ENCODE peak calls at places on chromosomes 13 and 19, in nine cellular contexts. H, N, K, G, O, Z, P, J and T are unnamed samples.

GRCh38 chr19:49327878-49328544 is 3.0 kb upstream of the SLC6A16 start:
- DNase-seq in H (no peak), N (peak), K (peak), G (no peak), O (no peak), Z (peak), P (peak), J (no peak), T (no peak)

GRCh38 chr19:13938361-13939027 is at the start of gene PODNL1:
- DNase-seq in H (no peak), N (peak), K (peak), G (peak), O (peak), Z (no peak), P (no peak), J (no peak), T (peak)

GRCh38 chr19:14835011-14835410 is at the start of the genes OR7A5 and OR7C1:
- DNase-seq in H (no peak), N (peak), K (no peak), G (no peak), O (peak), Z (no peak), P (no peak), J (no peak), T (no peak)

GRCh38 chr19:39238209-39238608 is 6.6 kb downstream of the IFNL3 start:
- DNase-seq in H (no peak), N (no peak), K (no peak), G (no peak), O (no peak), Z (no peak), P (no peak), J (no peak), T (no peak)

GRCh38 chr13:75760182-75760981 is 124.3 kb downstream of the LMO7 start:
- DNase-seq in H (no peak), N (peak), K (peak), G (no peak), O (no peak), Z (peak), P (peak), J (no peak), T (no peak)

GRCh38 chr19:51103811-51104470 is 4.3 kb downstream of the CTU1 start:
- DNase-seq in H (no peak), N (no peak), K (no peak), G (no peak), O (no peak), Z (no peak), P (no peak), J (no peak), T (no peak)

GRCh38 chr19:31338069-31338767 is 11.0 kb downstream of the TSHZ3 start:
- DNase-seq in H (no peak), N (peak), K (peak), G (peak), O (peak), Z (no peak), P (peak), J (peak), T (no peak)

GRCh38 chr13:86974995-86975328 is 696.2 kb upstream of the SLITRK5 start:
- DNase-seq in H (no peak), N (no peak), K (no peak), G (no peak), O (no peak), Z (no peak), P (no peak), J (no peak), T (no peak)

GRCh38 chr13:60273971-60274370 is 110.2 kb upstream of the DIAPH3 start:
- DNase-seq in H (no peak), N (no peak), K (no peak), G (no peak), O (no peak), Z (no peak), P (peak), J (no peak), T (no peak)

GRCh38 chr13:39073983-39074382 is 35.7 kb downstream of the NHLRC3 start:
- DNase-seq in H (no peak), N (no peak), K (no peak), G (no peak), O (no peak), Z (no peak), P (no peak), J (no peak), T (no peak)

GRCh38 chr13:30143671-30144400 is 163.5 kb downstream of the KATNAL1 start:
- DNase-seq in H (no peak), N (peak), K (peak), G (no peak), O (peak), Z (no peak), P (no peak), J (no peak), T (no peak)

GRCh38 chr19:15234525-15235130 is 2.4 kb upstream of the EPHX3 start:
- DNase-seq in H (no peak), N (no peak), K (no peak), G (no peak), O (no peak), Z (no peak), P (no peak), J (no peak), T (no peak)

GRCh38 chr19:54035215-54036178 is 28.2 kb downstream of the VSTM1 start:
- DNase-seq in H (no peak), N (peak), K (peak), G (no peak), O (peak), Z (no peak), P (no peak), J (no peak), T (peak)

GRCh38 chr19:41409288-41409687 is 11.7 kb downstream of the BCKDHA start:
- DNase-seq in H (no peak), N (peak), K (peak), G (no peak), O (peak), Z (peak), P (peak), J (no peak), T (no peak)

GRCh38 chr19:1291761-1292418 is 6.2 kb downstream of the EFNA2 start:
- DNase-seq in H (no peak), N (no peak), K (no peak), G (no peak), O (no peak), Z (peak), P (peak), J (no peak), T (no peak)

GRCh38 chr13:45340422-45341033 is 455 bp downstream of the TPT1 start:
- DNase-seq in H (peak), N (peak), K (peak), G (peak), O (peak), Z (peak), P (peak), J (peak), T (peak)

GRCh38 chr13:99265823-99266426 is 7.7 kb upstream of the GPR18 start:
- DNase-seq in H (no peak), N (peak), K (peak), G (no peak), O (peak), Z (no peak), P (peak), J (no peak), T (no peak)

GRCh38 chr19:33683881-33684549 is 62.3 kb downstream of the CHST8 start:
- DNase-seq in H (no peak), N (peak), K (peak), G (no peak), O (peak), Z (no peak), P (peak), J (peak), T (no peak)

GRCh38 chr19:51691122-51692064 is 1.7 kb upstream of the SPACA6 start:
- DNase-seq in H (no peak), N (peak), K (peak), G (no peak), O (peak), Z (no peak), P (no peak), J (no peak), T (no peak)

GRCh38 chr13:32528358-32528757 is 10.2 kb downstream of the N4BP2L2 start:
- DNase-seq in H (no peak), N (peak), K (peak), G (no peak), O (no peak), Z (no peak), P (no peak), J (no peak), T (no peak)

GRCh38 chr13:49908637-49909036 is 27.5 kb downstream of the SPRYD7 start:
- DNase-seq in H (no peak), N (no peak), K (no peak), G (no peak), O (no peak), Z (no peak), P (peak), J (no peak), T (no peak)
- TF ChIP-seq CTCF in H (no peak), N (no peak), K (no peak), G (no peak), O (no peak), Z (no peak), P (no peak), J (no peak), T (no peak)

GRCh38 chr13:47215741-47216140 is 318.9 kb upstream of the HTR2A start:
- DNase-seq in H (no peak), N (peak), K (peak), G (no peak), O (peak), Z (no peak), P (no peak), J (no peak), T (peak)

GRCh38 chr13:47218611-47219010 is 321.8 kb upstream of the HTR2A start:
- DNase-seq in H (no peak), N (peak), K (no peak), G (no peak), O (no peak), Z (no peak), P (no peak), J (no peak), T (no peak)

GRCh38 chr13:47216176-47216822 is 319.4 kb upstream of the HTR2A start:
- DNase-seq in H (no peak), N (peak), K (peak), G (no peak), O (no peak), Z (no peak), P (no peak), J (no peak), T (no peak)

GRCh38 chr13:47226516-47226915 is 329.7 kb upstream of the HTR2A start:
- DNase-seq in H (no peak), N (peak), K (no peak), G (no peak), O (no peak), Z (no peak), P (no peak), J (no peak), T (no peak)

GRCh38 chr13:47220453-47221150 is 323.7 kb upstream of the HTR2A start:
- DNase-seq in H (no peak), N (no peak), K (peak), G (no peak), O (peak), Z (no peak), P (no peak), J (no peak), T (no peak)
- TF ChIP-seq CTCF in H (no peak), N (no peak), K (no peak), G (no peak), O (no peak), Z (no peak), P (no peak), J (no peak), T (no peak)

GRCh38 chr13:48643159-48643558 is 10.6 kb upstream of the CYSLTR2 start:
- DNase-seq in H (no peak), N (no peak), K (no peak), G (no peak), O (no peak), Z (no peak), P (no peak), J (no peak), T (no peak)
- TF ChIP-seq CTCF in H (no peak), N (no peak), K (no peak), G (no peak), O (no peak), Z (no peak), P (no peak), J (no peak), T (no peak)

GRCh38 chr19:43422689-43423066 is 8.0 kb downstream of the TEX101 start:
- DNase-seq in H (no peak), N (no peak), K (no peak), G (no peak), O (no peak), Z (no peak), P (no peak), J (no peak), T (no peak)

GRCh38 chr19:43422000-43422688 is 7.5 kb downstream of the TEX101 start:
- DNase-seq in H (no peak), N (no peak), K (no peak), G (no peak), O (no peak), Z (no peak), P (no peak), J (no peak), T (no peak)

GRCh38 chr19:43423779-43424178 is 9.1 kb downstream of the TEX101 start:
- DNase-seq in H (no peak), N (no peak), K (no peak), G (no peak), O (no peak), Z (no peak), P (no peak), J (no peak), T (no peak)

GRCh38 chr19:43429395-43429794 is 14.7 kb downstream of the TEX101 start:
- DNase-seq in H (no peak), N (no peak), K (no peak), G (no peak), O (no peak), Z (no peak), P (no peak), J (no peak), T (no peak)

DNA sequence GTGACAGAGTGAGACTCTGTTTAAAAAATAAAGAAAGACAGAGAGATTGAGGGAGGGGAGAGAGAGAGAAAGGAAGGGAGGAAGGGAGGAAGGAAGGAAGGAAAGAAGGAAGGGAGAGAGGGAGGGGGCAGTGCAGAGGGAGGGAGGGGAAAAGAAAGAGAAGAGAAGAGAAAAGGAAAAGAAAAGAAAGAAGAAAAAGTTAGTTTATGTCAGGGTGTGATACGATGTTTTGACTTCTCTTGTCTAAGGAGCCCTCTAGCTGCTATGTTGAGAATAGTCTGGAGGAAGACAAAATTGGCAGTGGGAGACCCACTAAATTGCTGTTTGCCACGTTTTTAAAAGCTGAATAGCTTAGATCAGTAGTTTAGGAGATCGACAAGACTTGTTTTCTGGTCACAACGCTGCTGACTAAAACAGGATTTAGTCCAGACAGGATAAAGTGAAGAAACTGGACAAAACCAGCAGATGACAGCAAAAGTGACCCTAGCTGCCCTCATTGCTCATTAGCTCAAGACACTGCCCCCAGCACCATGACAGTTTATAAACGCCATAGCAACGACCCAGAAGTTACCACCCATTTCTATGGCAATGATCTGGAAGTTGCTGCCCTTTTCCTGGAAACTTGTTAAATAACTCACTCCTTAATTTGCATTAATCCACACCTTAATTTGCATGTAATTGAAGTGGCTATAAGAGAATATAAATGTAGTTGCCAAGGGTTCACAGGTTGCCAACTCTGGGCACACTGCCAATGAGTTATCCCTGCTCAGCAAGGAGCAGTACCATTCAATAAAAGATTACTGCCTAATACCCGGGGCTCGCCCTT is 11.1 kb downstream of the TEX101 start:
- DNase-seq in H (no peak), N (peak), K (peak), G (no peak), O (no peak), Z (peak), P (peak), J (no peak), T (no peak)
- TF ChIP-seq CTCF in H (no peak), N (peak), K (peak), G (no peak), O (peak), Z (peak), P (peak), J (no peak), T (peak)

GRCh38 chr19:17777840-17778620 is 16.9 kb upstream of the B3GNT3 start:
- DNase-seq in H (no peak), N (peak), K (peak), G (peak), O (peak), Z (peak), P (peak), J (peak), T (no peak)

GRCh38 chr19:17779281-17779930 is 15.5 kb upstream of the B3GNT3 start:
- DNase-seq in H (no peak), N (peak), K (peak), G (peak), O (no peak), Z (peak), P (no peak), J (peak), T (no peak)

GRCh38 chr19:17780781-17781180 is 14.2 kb upstream of the B3GNT3 start:
- DNase-seq in H (no peak), N (no peak), K (no peak), G (no peak), O (no peak), Z (no peak), P (no peak), J (no peak), T (no peak)

GRCh38 chr19:17775991-17776803 is 18.7 kb upstream of the B3GNT3 start:
- DNase-seq in H (no peak), N (peak), K (peak), G (no peak), O (no peak), Z (no peak), P (no peak), J (no peak), T (no peak)

DNA sequence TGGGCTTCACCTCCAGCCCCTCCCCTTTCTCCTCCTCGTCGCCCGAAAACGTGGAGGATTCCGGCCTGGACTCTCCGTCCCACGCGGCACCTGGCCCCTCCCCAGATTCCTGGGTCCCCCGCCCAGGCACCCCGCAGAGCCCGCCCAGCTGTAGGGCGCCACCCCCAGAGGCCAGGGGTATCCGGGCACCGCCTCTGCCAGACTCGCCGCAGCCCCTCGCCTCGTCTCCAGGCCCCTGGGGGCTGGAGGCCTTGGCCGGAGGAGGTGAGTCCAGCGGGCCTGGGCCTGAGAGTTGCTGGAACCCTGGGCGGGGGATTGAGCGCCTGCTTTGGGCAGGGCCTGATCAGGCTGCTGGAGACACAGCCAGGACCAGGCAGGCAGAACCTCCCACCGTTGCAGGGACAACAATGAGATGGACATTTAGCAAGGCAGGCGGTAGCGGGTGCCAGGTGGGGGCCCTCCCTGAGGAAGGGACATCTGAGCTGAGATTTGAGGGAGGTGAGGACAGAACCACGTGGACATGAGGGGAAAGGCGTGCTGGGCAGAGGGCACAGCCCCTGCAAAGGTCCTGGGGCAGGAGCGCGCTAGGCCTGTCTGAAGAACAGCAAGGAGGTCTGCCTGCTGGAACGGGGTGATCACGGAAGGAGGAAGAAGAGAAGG is 16.2 kb upstream of the B3GNT3 start:
- DNase-seq in H (no peak), N (no peak), K (no peak), G (no peak), O (no peak), Z (peak), P (no peak), J (no peak), T (no peak)
- TF ChIP-seq CTCF in H (no peak), N (no peak), K (no peak), G (no peak), O (no peak), Z (no peak), P (no peak), J (no peak), T (no peak)